ENCODE peak calls at places on chromosomes 11 and 22, in four cellular contexts. A, P, T and I are unnamed samples.

GRCh38 chr11:10669258-10670033 is 24.1 kb downstream of the IRAG1 start:
- DNase-seq in A (no peak), P (no peak), T (no peak), I (no peak)

GRCh38 chr11:86803641-86804040 is 3.3 kb downstream of the PRSS23 start:
- DNase-seq in A (no peak), P (no peak), T (no peak), I (no peak)

GRCh38 chr11:134008593-134008992 is 51.8 kb upstream of the IGSF9B start:
- DNase-seq in A (no peak), P (no peak), T (no peak), I (no peak)

GRCh38 chr11:86743223-86744118 is 56.9 kb upstream of the PRSS23 start:
- DNase-seq in A (peak; percentile 49), P (no peak), T (peak; percentile 80), I (peak; percentile 81)

GRCh38 chr11:85249482-85249881 is 377.7 kb downstream of the DLG2 start:
- DNase-seq in A (no peak), P (no peak), T (no peak), I (no peak)

GRCh38 chr11:11611381-11611780 is 10.4 kb downstream of the GALNT18 start:
- DNase-seq in A (no peak), P (no peak), T (no peak), I (peak; percentile 61)

GRCh38 chr11:19472679-19473078 is 231.9 kb upstream of the E2F8 start:
- DNase-seq in A (no peak), P (no peak), T (no peak), I (no peak)

GRCh38 chr22:38228326-38228872 is 26.6 kb downstream of the MAFF start:
- DNase-seq in A (no peak), P (no peak), T (no peak), I (no peak)

GRCh38 chr11:108669711-108670110 is 4.8 kb downstream of the DDX10 start:
- DNase-seq in A (no peak), P (no peak), T (no peak), I (no peak)

GRCh38 chr11:79139900-79140299 is 300.9 kb downstream of the TENM4 start:
- DNase-seq in A (no peak), P (no peak), T (no peak), I (no peak)

GRCh38 chr11:32396991-32397390 is 38.3 kb downstream of the WT1 start:
- DNase-seq in A (no peak), P (no peak), T (no peak), I (no peak)

GRCh38 chr22:44386386-44387035 is 73.8 kb upstream of the SHISAL1 start:
- DNase-seq in A (no peak), P (no peak), T (no peak), I (peak; percentile 46)

GRCh38 chr22:22037229-22037628 is 54.6 kb upstream of the TOP3B start:
- DNase-seq in A (peak; percentile 78), P (no peak), T (no peak), I (no peak)

GRCh38 chr11:117807482-117808272 is 10.7 kb upstream of the DSCAML1 start:
- DNase-seq in A (peak; percentile 95), P (peak; percentile 82), T (peak; percentile 89), I (peak; percentile 92)

GRCh38 chr11:79708319-79708928 is 267.6 kb upstream of the TENM4 start:
- DNase-seq in A (peak; percentile 51), P (no peak), T (no peak), I (no peak)

GRCh38 chr11:54558407-54558806 is 45.4 kb downstream of the OR4C46 start:
- DNase-seq in A (no peak), P (no peak), T (no peak), I (no peak)

GRCh38 chr11:123452799-123453198 is 22.7 kb downstream of the GRAMD1B start:
- DNase-seq in A (no peak), P (no peak), T (no peak), I (no peak)

GRCh38 chr11:129192150-129192549 is at the start of gene ARHGAP32:
- DNase-seq in A (no peak), P (no peak), T (no peak), I (no peak)

GRCh38 chr22:23163665-23164064 is 16.6 kb upstream of the BCR start:
- DNase-seq in A (no peak), P (peak; percentile 50), T (peak; percentile 55), I (no peak)

GRCh38 chr22:30802202-30803166 is 107.8 kb downstream of the OSBP2 start:
- DNase-seq in A (peak; percentile 84), P (peak; percentile 85), T (peak; percentile 75), I (peak; percentile 95)

GRCh38 chr11:34745209-34745608 is 124.3 kb downstream of the EHF start:
- DNase-seq in A (no peak), P (no peak), T (no peak), I (no peak)

GRCh38 chr11:13955971-13956421 is 6.5 kb upstream of the SPON1 start:
- DNase-seq in A (peak; percentile 86), P (peak; percentile 25), T (peak; percentile 56), I (peak; percentile 73)

GRCh38 chr11:61309739-61310138 is 14.6 kb upstream of the VWCE start:
- DNase-seq in A (no peak), P (no peak), T (no peak), I (no peak)

GRCh38 chr22:41564563-41564962 is 3.8 kb downstream of the CSDC2 start:
- DNase-seq in A (no peak), P (no peak), T (no peak), I (no peak)

GRCh38 chr11:73157141-73158010 is 15.3 kb upstream of the FCHSD2 start:
- DNase-seq in A (peak; percentile 66), P (peak; percentile 72), T (peak; percentile 45), I (peak; percentile 89)

GRCh38 chr11:10375280-10376048 is 70.6 kb downstream of the ADM start:
- DNase-seq in A (no peak), P (no peak), T (no peak), I (no peak)

DNA sequence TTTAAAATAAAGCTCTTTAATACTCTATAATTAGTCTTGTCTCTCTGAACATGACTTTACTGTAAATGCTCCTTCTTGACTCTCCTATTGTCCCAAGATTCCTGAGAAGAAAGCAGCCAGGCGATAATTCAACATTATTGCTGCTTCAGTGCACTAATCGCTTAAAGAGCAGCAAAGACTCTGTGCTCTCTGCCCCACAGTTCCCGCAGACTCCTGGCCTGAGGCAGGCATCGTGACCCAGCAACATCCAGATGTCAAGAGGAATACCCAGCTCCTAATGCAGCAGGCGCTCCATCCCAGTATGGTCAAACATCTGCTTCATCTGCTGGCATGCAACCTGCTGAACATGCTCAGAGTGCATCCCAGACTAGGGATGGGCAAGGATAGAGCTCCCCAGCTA is 270.1 kb downstream of the SOX6 start:
- DNase-seq in A (no peak), P (no peak), T (no peak), I (peak; percentile 21)
- H3K9me3 ChIP-seq in A (no peaks in the 10 kb centered on the region), P (no peaks in the 10 kb centered on the region), T (no peaks in the 10 kb centered on the region), I (no peaks in the 10 kb centered on the region)

DNA sequence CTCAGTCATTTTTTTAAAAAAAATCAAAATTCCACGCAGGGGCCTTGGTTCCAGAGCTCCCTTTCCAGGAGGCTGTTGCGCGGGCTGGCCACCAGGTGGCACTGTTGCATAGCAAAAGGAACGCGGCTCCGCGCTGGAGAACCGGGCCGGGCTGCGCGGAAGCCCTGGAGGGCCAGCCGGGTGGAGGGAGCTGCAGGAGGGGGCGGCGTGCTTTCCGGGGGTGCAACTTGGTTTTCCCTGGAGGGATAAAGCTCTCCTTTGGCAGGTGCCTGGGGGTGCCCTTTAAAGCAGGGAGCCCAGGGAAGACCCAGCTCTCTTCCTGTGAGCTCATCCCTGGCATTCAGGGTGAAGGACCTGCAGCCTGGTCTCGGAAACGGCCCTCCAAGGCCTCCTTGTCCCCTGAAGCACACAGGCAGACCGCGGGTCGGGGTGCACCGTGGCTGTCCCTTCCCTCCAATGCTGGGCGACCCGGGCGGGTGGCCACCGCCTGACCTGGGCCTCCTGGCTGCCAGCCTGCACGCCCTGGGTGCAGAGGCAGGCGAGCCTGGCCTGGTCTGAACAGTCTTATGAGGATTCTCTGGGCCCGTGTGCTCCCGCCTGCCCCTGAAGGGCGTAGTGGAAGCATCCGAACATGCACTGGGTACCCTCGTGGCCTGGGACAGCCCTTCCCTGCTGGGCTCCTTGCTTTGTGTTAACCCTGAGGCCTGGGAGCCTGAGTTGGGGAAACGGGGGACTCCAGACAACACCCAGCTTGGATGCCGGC is 23.4 kb downstream of the KRTAP5-5 start:
- DNase-seq in A (peak; percentile 87), P (peak; percentile 72), T (peak; percentile 71), I (peak; percentile 78)
- H3K4me3 ChIP-seq in A (no peak overlapping the region), P (no peak overlapping the region), T (no peak overlapping the region), I (no peak overlapping the region)

GRCh38 chr11:12683857-12684256 is 9.6 kb downstream of the TEAD1 start:
- DNase-seq in A (no peak), P (no peak), T (no peak), I (no peak)
- H3K27ac ChIP-seq in A (no peak overlapping the region), P (no peak overlapping the region), T (no peak overlapping the region), I (no peak overlapping the region)

GRCh38 chr11:45652781-45653180 is 12.6 kb downstream of the CHST1 start:
- DNase-seq in A (no peak), P (no peak), T (no peak), I (peak; percentile 51)
- H3K9me3 ChIP-seq in A (no peaks in the 10 kb centered on the region), P (no peaks in the 10 kb centered on the region), T (no peaks in the 10 kb centered on the region), I (no peaks in the 10 kb centered on the region)

DNA sequence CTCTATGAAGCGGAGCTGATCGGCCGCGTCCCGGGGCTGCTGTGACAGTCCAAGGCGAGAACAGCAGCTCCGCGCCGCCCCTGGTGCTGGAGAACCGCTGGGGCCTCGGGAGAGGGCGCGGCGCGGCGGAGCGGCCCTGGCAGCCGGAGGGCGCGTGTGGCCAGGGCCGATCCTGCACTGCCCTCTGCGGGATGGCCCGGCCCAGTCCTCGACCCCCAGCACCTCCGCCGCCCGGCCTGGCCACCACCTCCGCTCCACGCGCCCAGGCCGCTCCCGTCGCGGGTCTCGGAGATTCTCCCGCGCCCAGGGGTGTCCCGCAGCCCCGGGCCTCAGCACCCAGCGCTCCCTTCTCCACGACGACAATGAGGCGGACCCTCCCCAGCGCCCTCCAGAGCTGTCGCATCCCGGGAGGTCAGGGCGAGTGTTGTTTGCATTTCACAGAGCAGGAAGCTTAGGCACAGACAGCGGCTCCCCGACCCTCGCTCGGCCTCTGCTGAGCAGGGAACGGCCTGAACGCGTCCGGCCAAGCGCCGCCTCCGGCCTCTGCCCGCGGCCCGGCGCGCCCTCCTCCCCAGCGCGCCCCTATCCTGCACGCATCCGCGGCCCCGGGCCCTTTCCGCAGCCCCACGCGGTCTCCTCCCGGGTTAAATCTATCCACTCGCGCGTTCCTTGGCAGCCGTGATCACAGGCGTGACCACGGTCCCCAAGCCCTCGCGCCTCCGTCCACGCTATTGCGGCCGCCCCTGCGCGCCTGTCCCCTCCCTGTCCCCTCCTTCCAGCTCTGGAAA is 109.7 kb downstream of the WNT7B start:
- DNase-seq in A (no peak), P (no peak), T (no peak), I (peak; percentile 77)
- H3K4me3 ChIP-seq in A (peak overlapping the region; percentile 24), P (peak overlapping the region; percentile 46), T (no peak overlapping the region), I (no peak overlapping the region)